ENCODE peak calls at places on chromosomes 4 and X, in five cellular contexts. T, N, I, Z and K are unnamed samples.

GRCh38 chr4:48681856-48682255 is 98.2 kb downstream of the FRYL start:
- DNase-seq in N (no peak), Z (no peak), I (peak; percentile 30), T (no peak), K (peak; percentile 26)

GRCh38 chr4:46389301-46389761 is 597 bp downstream of the GABRA2 start:
- DNase-seq in Z (peak; percentile 73), I (no peak), N (no peak), T (peak; percentile 29), K (peak; percentile 18)

GRCh38 chr4:145034727-145035211 is 63.2 kb downstream of the ANAPC10 start:
- DNase-seq in I (peak; percentile 77), Z (no peak), N (no peak), T (no peak), K (no peak)

GRCh38 chr4:15396157-15396800 is 31.6 kb upstream of the C1QTNF7 start:
- DNase-seq in T (peak; percentile 54), N (peak; percentile 37), I (peak; percentile 61), Z (peak; percentile 89), K (no peak)

GRCh38 chrX:1673337-1673736 is 58.5 kb downstream of the ASMT start:
- DNase-seq in Z (peak; percentile 76), I (peak; percentile 27), T (peak; percentile 51), N (peak; percentile 23), K (no peak)

GRCh38 chr4:98626350-98626749 is 32.1 kb downstream of the TSPAN5 start:
- DNase-seq in N (no peak), I (peak; percentile 88), T (peak; percentile 68), Z (peak; percentile 84), K (no peak)

GRCh38 chr4:53645108-53645507 is 53.8 kb upstream of the LNX1 start:
- DNase-seq in N (no peak), Z (no peak), T (no peak), I (no peak), K (no peak)

GRCh38 chrX:40388441-40388840 is 192.3 kb upstream of the ATP6AP2 start:
- DNase-seq in T (no peak), N (no peak), I (no peak), Z (no peak), K (no peak)

GRCh38 chr4:48483777-48484493 is 792 bp downstream of the SLC10A4 start:
- DNase-seq in Z (peak; percentile 78), T (no peak), I (no peak), N (no peak), K (no peak)

GRCh38 chr4:80913381-80913780 is 117.1 kb upstream of the BMP3 start:
- DNase-seq in Z (no peak), I (no peak), T (no peak), N (no peak), K (no peak)

GRCh38 chr4:80295331-80295730 is 28.9 kb downstream of the FGF5 start:
- DNase-seq in T (no peak), Z (no peak), I (no peak), N (no peak), K (no peak)

GRCh38 chr4:72846280-72847111 is 223.0 kb downstream of the COX18 start:
- DNase-seq in I (peak; percentile 60), T (peak; percentile 88), Z (peak; percentile 86), N (no peak), K (no peak)

GRCh38 chr4:87179751-87180150 is 40.7 kb downstream of the KLHL8 start:
- DNase-seq in I (peak; percentile 69), Z (no peak), N (no peak), T (peak; percentile 6), K (no peak)

GRCh38 chrX:119015407-119016242 is 41.2 kb downstream of the LONRF3 start:
- DNase-seq in T (peak; percentile 88), N (no peak), I (peak; percentile 91), Z (no peak), K (no peak)

GRCh38 chr4:9924750-9925149 is 96.5 kb downstream of the SLC2A9 start:
- DNase-seq in Z (no peak), T (no peak), I (no peak), N (no peak), K (no peak)

GRCh38 chr4:107247738-107248137 is 211.6 kb upstream of the DKK2 start:
- DNase-seq in Z (no peak), I (no peak), T (no peak), N (no peak), K (no peak)

GRCh38 chr4:135372131-135372530 is 1170.5 kb upstream of the PABPC4L start:
- DNase-seq in N (no peak), I (no peak), Z (no peak), T (no peak), K (no peak)

GRCh38 chr4:77817304-77818076 is 1.7 kb downstream of the CNOT6L start:
- DNase-seq in T (no peak), I (peak; percentile 15), N (no peak), Z (no peak), K (no peak)